ENCODE peak calls at places on chromosomes 1 and 21, in eight cellular contexts. J is NCI-H446; E is stimulated activated CD4-positive, alpha-beta T cell treated with anti-CD3 and anti-CD28 coated beads, Interleukin-2, amount 100 ng/mL, for 48 hours; O is NB4; D is GM13976; G is neural crest cell; P is right cardiac atrium; M is effector CD4-positive, alpha-beta T cell. Q is an unnamed sample.

GRCh38 chr21:46226920-46227599 is 1.5 kb downstream of the LSS start:
- DNase-seq in D (peak), E (no peak), J (no peak), M (no peak), G (no peak), O (peak), P (no peak), Q (peak)

GRCh38 chr1:226674892-226675719 is 64.0 kb downstream of the ITPKB start:
- DNase-seq in P (no peak), O (peak), E (no peak), G (no peak), D (peak), M (peak), J (no peak), Q (peak)

GRCh38 chr1:236659792-236660587 is 26.3 kb upstream of the ACTN2 start:
- DNase-seq in D (no peak), E (no peak), G (no peak), M (no peak), O (no peak), J (no peak), P (no peak), Q (no peak)

GRCh38 chr1:24724345-24725208 is 20.7 kb upstream of the CLIC4 start:
- DNase-seq in J (no peak), O (no peak), G (peak), M (no peak), E (no peak), D (no peak), P (peak), Q (no peak)

GRCh38 chr1:206479164-206480125 is 9.2 kb downstream of the IKBKE start:
- DNase-seq in P (peak), E (peak), J (peak), G (peak), D (peak), M (peak), O (peak), Q (no peak)

GRCh38 chr1:88802950-88803349 is 88.4 kb downstream of the GTF2B start:
- DNase-seq in P (no peak), G (no peak), M (no peak), O (no peak), D (no peak), E (no peak), J (no peak), Q (no peak)

GRCh38 chr1:107724648-107725047 is 240.3 kb downstream of the VAV3 start:
- DNase-seq in P (no peak), D (no peak), G (no peak), M (no peak), O (no peak), E (no peak), J (no peak), Q (no peak)

GRCh38 chr1:192604979-192605620 is 29.5 kb downstream of the RGS1 start:
- DNase-seq in M (no peak), D (no peak), O (peak), J (no peak), E (no peak), P (no peak), G (no peak), Q (peak)